ENCODE peak calls at places on chromosomes 7 and 10, in six cellular contexts. H is thyroid gland, P is RWPE2, Y is choroid plexus epithelial cell, V is uterus, K is thoracic aorta. T is an unnamed sample.

GRCh38 chr10:60970526-60970925 is 26.5 kb upstream of the RHOBTB1 start:
- DNase-seq in H (no peak), P (no peak), Y (no peak), V (no peak), K (no peak), T (no peak)

GRCh38 chr7:47333959-47334358 is 248.0 kb downstream of the TNS3 start:
- DNase-seq in H (no peak), K (no peak), P (no peak), Y (no peak), V (no peak), T (no peak)

GRCh38 chr10:128097783-128098182 is 28.4 kb downstream of the MKI67 start:
- DNase-seq in V (no peak), Y (peak; percentile 6), H (no peak), P (no peak), K (no peak), T (no peak)

GRCh38 chr7:107943018-107943417 is 52.0 kb downstream of the DLD start:
- DNase-seq in V (no peak), P (no peak), K (no peak), H (no peak), Y (no peak), T (no peak)

GRCh38 chr7:100088621-100089457 is at the start of gene COPS6:
- DNase-seq in V (peak; percentile 75), Y (peak; percentile 70), P (no peak), H (peak; percentile 85), K (peak; percentile 36), T (no peak)

GRCh38 chr10:74282853-74283205 is 131.8 kb downstream of the ADK start:
- DNase-seq in V (no peak), K (no peak), P (no peak), H (no peak), Y (no peak), T (no peak)

GRCh38 chr10:24503627-24504320 is 219.9 kb downstream of the ARHGAP21 start:
- DNase-seq in H (peak; percentile 56), Y (peak; percentile 62), V (no peak), P (no peak), K (no peak), T (no peak)

GRCh38 chr7:132275811-132276210 is 300.5 kb downstream of the PLXNA4 start:
- DNase-seq in V (no peak), K (no peak), H (no peak), Y (no peak), P (no peak), T (no peak)

GRCh38 chr7:116653204-116653603 is 18.8 kb upstream of the MET start:
- DNase-seq in P (no peak), H (no peak), Y (peak; percentile 86), V (no peak), K (no peak), T (no peak)

GRCh38 chr7:147400221-147400689 is 1190.3 kb upstream of the C7orf33 start:
- DNase-seq in K (no peak), P (no peak), H (peak; percentile 5), V (no peak), Y (peak; percentile 80), T (no peak)

GRCh38 chr10:385571-386300 is 250.5 kb downstream of the ZMYND11 start:
- DNase-seq in K (no peak), Y (no peak), V (no peak), P (peak; percentile 49), H (no peak), T (no peak)

GRCh38 chr10:14775656-14776055 is 959 bp upstream of the FAM107B start:
- DNase-seq in K (no peak), V (no peak), H (no peak), Y (no peak), P (no peak), T (no peak)

GRCh38 chr7:6438427-6438826 is 9.3 kb downstream of the DAGLB start:
- DNase-seq in H (no peak), Y (no peak), P (no peak), K (no peak), V (no peak), T (no peak)

GRCh38 chr10:59234814-59235429 is 58.5 kb downstream of the PHYHIPL start:
- DNase-seq in P (no peak), H (peak; percentile 16), V (no peak), K (no peak), Y (peak; percentile 73), T (no peak)

GRCh38 chr10:118785566-118785965 is 30.8 kb upstream of the CACUL1 start:
- DNase-seq in K (no peak), V (no peak), P (no peak), Y (no peak), H (no peak), T (no peak)

DNA sequence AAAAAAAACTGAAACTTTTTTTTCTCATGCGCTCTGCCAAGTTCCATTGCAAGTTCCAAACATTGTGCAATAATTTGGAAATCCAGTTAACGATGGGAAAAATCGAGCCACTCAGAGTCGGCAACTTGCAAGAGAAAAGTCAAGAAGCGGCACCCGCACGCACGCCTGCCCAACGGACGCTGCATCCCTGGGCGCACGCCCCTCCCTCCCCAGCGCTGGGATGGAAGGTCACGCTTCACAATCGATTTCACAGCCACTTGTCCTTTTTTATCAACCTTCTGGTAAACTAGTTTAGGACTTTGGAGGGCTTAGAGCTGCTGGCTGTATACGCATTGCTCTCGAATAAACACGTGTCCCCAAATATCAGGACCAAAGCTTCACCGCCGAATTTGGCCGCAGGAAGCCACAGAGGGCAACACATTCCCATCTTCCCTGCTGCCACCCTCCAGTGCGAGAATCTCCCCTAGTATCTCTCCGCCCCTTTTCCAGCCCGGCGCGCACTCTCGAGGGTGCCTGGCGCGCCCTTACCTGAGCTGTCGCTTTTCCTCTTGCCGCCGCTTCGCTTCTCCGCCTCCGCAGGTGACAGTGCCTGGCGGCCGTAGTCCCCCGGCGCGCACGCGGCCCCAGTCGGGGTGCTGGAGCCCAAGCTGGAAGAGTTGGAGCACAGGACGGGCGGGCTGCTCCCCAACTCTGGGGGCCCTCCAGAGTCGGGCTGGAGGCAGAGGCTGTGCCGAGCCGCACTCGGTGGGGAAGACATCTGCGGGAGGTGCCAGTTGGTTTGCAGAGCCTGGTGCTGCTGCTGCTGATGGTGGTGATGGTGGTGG is 913 bp downstream of the MEOX2 start:
- DNase-seq in K (no peak), P (no peak), V (peak; percentile 52), Y (peak; percentile 26), H (peak; percentile 7), T (no peak)
- H3K4me3 ChIP-seq in K (peak overlapping the region; percentile 83), P (no peak overlapping the region), V (peak overlapping the region; percentile 53), Y (peak overlapping the region; percentile 1), H (peak overlapping the region; percentile 30), T (peak overlapping the region; percentile 52)

GRCh38 chr10:31422634-31423033 is 103.6 kb downstream of the ZEB1 start:
- DNase-seq in P (no peak), Y (no peak), V (no peak), K (no peak), H (no peak), T (no peak)

GRCh38 chr10:31421322-31421721 is 102.3 kb downstream of the ZEB1 start:
- DNase-seq in V (no peak), P (no peak), Y (no peak), H (no peak), K (no peak), T (no peak)

GRCh38 chr10:31418481-31418880 is 99.5 kb downstream of the ZEB1 start:
- DNase-seq in H (no peak), Y (no peak), V (no peak), P (no peak), K (no peak), T (no peak)

GRCh38 chr10:31424473-31424872 is 105.5 kb downstream of the ZEB1 start:
- DNase-seq in P (no peak), V (no peak), Y (no peak), K (no peak), H (no peak), T (no peak)

DNA sequence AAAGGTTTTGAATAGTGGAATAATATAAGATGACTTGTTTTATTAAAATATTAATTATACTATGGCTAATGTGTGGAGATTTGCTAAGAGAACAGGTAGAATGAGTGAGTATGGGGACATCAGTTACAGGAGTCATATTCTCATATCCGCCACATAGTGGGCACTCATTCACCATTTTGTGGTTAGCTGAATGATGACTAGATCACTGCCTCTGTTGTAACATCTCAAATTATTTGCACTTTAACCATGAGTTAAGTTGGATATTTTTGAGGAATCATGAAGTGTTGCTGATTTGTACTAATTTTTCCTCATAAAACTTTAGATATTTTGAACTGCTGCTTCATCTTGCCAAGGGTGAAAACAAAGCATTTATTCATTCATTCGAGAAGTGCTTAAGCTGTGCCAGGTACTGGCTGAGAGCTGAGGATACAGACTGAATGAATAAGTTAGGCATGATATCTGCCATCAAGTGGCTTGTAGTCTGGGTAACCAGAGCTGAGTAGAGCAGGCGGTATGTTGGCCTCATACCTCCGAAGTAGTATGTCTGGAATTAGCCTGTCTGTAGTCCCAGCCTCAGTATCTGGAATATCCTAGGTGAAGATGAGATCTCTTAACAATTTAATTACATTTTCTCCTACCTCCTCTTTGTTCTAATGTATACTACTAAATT is 100.5 kb downstream of the ZEB1 start:
- DNase-seq in K (no peak), P (no peak), Y (peak; percentile 30), V (no peak), H (peak; percentile 50), T (no peak)
- H3K4me3 ChIP-seq in K (no peak overlapping the region), P (no peak overlapping the region), Y (no peak overlapping the region), V (no peak overlapping the region), H (no peak overlapping the region), T (no peak overlapping the region)

GRCh38 chr10:92284112-92284704 is 6.7 kb downstream of the CPEB3 start:
- DNase-seq in H (no peak), V (no peak), Y (peak; percentile 82), P (no peak), K (no peak), T (no peak)

GRCh38 chr10:92274071-92274470 is 16.8 kb downstream of the CPEB3 start:
- DNase-seq in P (no peak), K (no peak), V (no peak), H (no peak), Y (no peak), T (no peak)

DNA sequence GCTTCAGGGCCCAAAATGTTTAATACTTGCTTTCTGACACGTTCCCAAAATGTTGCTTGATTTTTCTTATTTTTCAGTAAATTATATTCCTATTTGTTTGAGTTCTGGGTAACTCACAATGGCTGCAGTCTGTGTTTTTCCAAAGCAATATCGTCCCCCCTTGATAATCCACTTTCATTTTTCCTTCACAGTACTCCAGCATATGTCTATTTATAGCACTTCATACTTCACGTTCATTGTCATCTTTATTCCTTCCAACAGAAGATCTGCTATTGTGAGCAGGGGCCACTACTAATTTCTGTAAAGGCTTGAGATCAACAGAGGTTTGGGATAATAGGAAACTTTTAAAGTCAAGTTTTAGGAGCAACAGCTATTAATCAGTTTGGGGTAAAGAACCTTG is 11.6 kb downstream of the CPEB3 start:
- DNase-seq in K (no peak), V (no peak), P (no peak), Y (peak; percentile 47), H (no peak), T (no peak)
- H3K4me3 ChIP-seq in K (peak overlapping the region; percentile 57), V (no peak overlapping the region), P (no peak overlapping the region), Y (no peak overlapping the region), H (no peak overlapping the region), T (no peak overlapping the region)

DNA sequence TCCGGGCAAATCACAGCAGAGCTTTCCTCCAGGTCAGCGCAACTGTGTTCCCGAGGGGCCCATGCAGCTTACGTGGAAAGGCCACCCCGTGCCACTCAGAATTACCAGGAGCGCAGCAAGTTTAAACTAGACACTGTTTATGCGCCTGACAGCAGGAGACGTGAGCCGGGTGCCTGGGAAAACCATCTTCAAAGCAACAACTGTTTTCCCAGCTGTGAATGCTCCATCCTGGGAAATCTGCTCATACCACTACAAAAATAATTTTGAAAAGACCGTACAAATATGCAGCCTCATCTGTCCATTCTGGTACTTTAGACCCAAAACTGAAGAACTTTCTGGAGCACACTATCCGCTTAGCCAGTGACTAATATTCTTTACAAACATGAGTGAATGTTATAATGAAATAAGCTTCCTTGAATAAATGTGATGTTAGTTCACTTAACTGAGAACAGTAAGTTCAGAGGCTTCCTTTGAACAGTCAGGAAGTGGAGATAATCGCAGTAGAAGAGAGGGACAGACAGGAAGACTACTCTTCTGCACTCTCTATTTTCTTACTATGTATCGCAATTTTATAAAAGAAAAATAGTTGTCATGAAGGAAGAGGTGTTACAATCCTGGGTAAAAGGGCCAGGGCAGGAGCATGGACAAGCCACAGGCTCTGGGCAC is 16.7 kb downstream of the GPER1 start:
- DNase-seq in V (no peak), Y (no peak), P (no peak), H (no peak), K (no peak), T (no peak)
- H3K4me3 ChIP-seq in V (no peak overlapping the region), Y (no peak overlapping the region), P (no peak overlapping the region), H (no peak overlapping the region), K (no peak overlapping the region), T (no peak overlapping the region)